ENCODE peak calls at places on chromosomes 11 and 22, in six cellular contexts. One of them, this sample, is unnamed.

GRCh38 chr22:39593061-39593930 is 22.7 kb downstream of the CACNA1I start:
- DNase-seq in NCI-H1930: no peak
- DNase-seq in heart left ventricle: peak; percentile 49
- DNase-seq in Calu3: no peak
- DNase-seq in EH: peak; percentile 26
- DNase-seq in NCI-H345: no peak
- DNase-seq in this sample: no peak

GRCh38 chr11:116861539-116861938 is 24.1 kb upstream of the APOA1 start:
- DNase-seq in NCI-H1930: no peak
- DNase-seq in heart left ventricle: no peak
- DNase-seq in Calu3: no peak
- DNase-seq in EH: peak; percentile 81
- DNase-seq in NCI-H345: no peak
- DNase-seq in this sample: no peak

GRCh38 chr11:69439127-69439526 is 42.3 kb upstream of the LINC01488 start:
- DNase-seq in NCI-H1930: no peak
- DNase-seq in heart left ventricle: peak; percentile 21
- DNase-seq in Calu3: no peak
- DNase-seq in EH: no peak
- DNase-seq in NCI-H345: no peak
- DNase-seq in this sample: no peak

GRCh38 chr11:7348432-7349298 is 97.0 kb downstream of the SYT9 start:
- DNase-seq in NCI-H1930: no peak
- DNase-seq in heart left ventricle: no peak
- DNase-seq in Calu3: no peak
- DNase-seq in EH: peak; percentile 5
- DNase-seq in NCI-H345: peak; percentile 96
- DNase-seq in this sample: no peak

GRCh38 chr11:120424970-120425332 is 86.6 kb upstream of the GRIK4 start:
- DNase-seq in NCI-H1930: no peak
- DNase-seq in heart left ventricle: no peak
- DNase-seq in Calu3: no peak
- DNase-seq in EH: no peak
- DNase-seq in NCI-H345: no peak
- DNase-seq in this sample: no peak

GRCh38 chr11:61052182-61052972 is 49.9 kb upstream of the CD5 start:
- DNase-seq in NCI-H1930: no peak
- DNase-seq in heart left ventricle: no peak
- DNase-seq in Calu3: no peak
- DNase-seq in EH: no peak
- DNase-seq in NCI-H345: no peak
- DNase-seq in this sample: no peak

GRCh38 chr11:8910662-8911039 is 338 bp upstream of the AKIP1 start:
- DNase-seq in NCI-H1930: no peak
- DNase-seq in heart left ventricle: no peak
- DNase-seq in Calu3: no peak
- DNase-seq in EH: no peak
- DNase-seq in NCI-H345: no peak
- DNase-seq in this sample: no peak

GRCh38 chr22:36194971-36195370 is 6.6 kb downstream of the APOL4 start:
- DNase-seq in NCI-H1930: no peak
- DNase-seq in heart left ventricle: peak; percentile 76
- DNase-seq in Calu3: peak; percentile 63
- DNase-seq in EH: peak; percentile 81
- DNase-seq in NCI-H345: peak; percentile 27
- DNase-seq in this sample: no peak

GRCh38 chr11:121104223-121104831 is 3.3 kb downstream of the TECTA start:
- DNase-seq in NCI-H1930: no peak
- DNase-seq in heart left ventricle: no peak
- DNase-seq in Calu3: no peak
- DNase-seq in EH: no peak
- DNase-seq in NCI-H345: no peak
- DNase-seq in this sample: no peak

GRCh38 chr22:49751968-49752597 is 75.6 kb downstream of the BRD1 start:
- DNase-seq in NCI-H1930: no peak
- DNase-seq in heart left ventricle: no peak
- DNase-seq in Calu3: no peak
- DNase-seq in EH: no peak
- DNase-seq in NCI-H345: no peak
- DNase-seq in this sample: peak; percentile 75

GRCh38 chr22:28142361-28142801 is 223.3 kb upstream of the PITPNB start:
- DNase-seq in NCI-H1930: no peak
- DNase-seq in heart left ventricle: no peak
- DNase-seq in Calu3: no peak
- DNase-seq in EH: peak; percentile 97
- DNase-seq in NCI-H345: no peak
- DNase-seq in this sample: no peak

GRCh38 chr11:119764108-119764874 is 35.3 kb upstream of the NECTIN1 start:
- DNase-seq in NCI-H1930: no peak
- DNase-seq in heart left ventricle: peak; percentile 78
- DNase-seq in Calu3: peak; percentile 4
- DNase-seq in EH: peak; percentile 44
- DNase-seq in NCI-H345: no peak
- DNase-seq in this sample: no peak

GRCh38 chr22:48822278-48823233 is 1005.1 kb downstream of the BRD1 start:
- DNase-seq in NCI-H1930: no peak
- DNase-seq in heart left ventricle: no peak
- DNase-seq in Calu3: no peak
- DNase-seq in EH: no peak
- DNase-seq in NCI-H345: no peak
- DNase-seq in this sample: no peak

GRCh38 chr22:47175151-47175760 is 412.8 kb downstream of the TBC1D22A start:
- DNase-seq in NCI-H1930: no peak
- DNase-seq in heart left ventricle: peak; percentile 43
- DNase-seq in Calu3: no peak
- DNase-seq in EH: no peak
- DNase-seq in NCI-H345: no peak
- DNase-seq in this sample: no peak

GRCh38 chr11:62921573-62922188 is 518 bp upstream of the CHRM1 start:
- DNase-seq in NCI-H1930: no peak
- DNase-seq in heart left ventricle: peak; percentile 14
- DNase-seq in Calu3: peak; percentile 42
- DNase-seq in EH: peak; percentile 47
- DNase-seq in NCI-H345: peak; percentile 55
- DNase-seq in this sample: no peak

GRCh38 chr11:28114731-28115130 is 6.5 kb downstream of the METTL15 start:
- DNase-seq in NCI-H1930: no peak
- DNase-seq in heart left ventricle: no peak
- DNase-seq in Calu3: no peak
- DNase-seq in EH: peak; percentile 29
- DNase-seq in NCI-H345: no peak
- DNase-seq in this sample: no peak

GRCh38 chr22:20590477-20591294 is 83.3 kb downstream of the MED15 start:
- DNase-seq in NCI-H1930: no peak
- DNase-seq in heart left ventricle: no peak
- DNase-seq in Calu3: no peak
- DNase-seq in EH: no peak
- DNase-seq in NCI-H345: no peak
- DNase-seq in this sample: no peak

This sample was measured in esophagus muscularis mucosa.